ENCODE peak calls at places on chromosomes 1 and 21, in six cellular contexts. W is mammary epithelial cell; D is neural progenitor cell; H is cortex of kidney; X is stomach; L is stimulated activated CD8-positive, alpha-beta memory T cell treated with anti-CD3 and anti-CD28 coated beads, Interleukin-15, amount 100 ng/mL, for 24 hours. K is an unnamed sample.

GRCh38 chr1:191963781-191964455 is 194.3 kb upstream of the RGS18 start:
- DNase-seq in W (no peak), D (no peak), H (no peak), X (no peak), L (no peak), K (no peak)

GRCh38 chr1:88741413-88741812 is 57.3 kb downstream of the PKN2 start:
- DNase-seq in W (peak; percentile 49), D (no peak), H (no peak), X (no peak), L (no peak), K (peak; percentile 50)

GRCh38 chr1:19757641-19758040 is 42.1 kb downstream of the TMCO4 start:
- DNase-seq in W (no peak), D (no peak), H (no peak), X (no peak), L (no peak), K (no peak)

GRCh38 chr21:39885119-39885848 is 18.0 kb downstream of the PCP4 start:
- DNase-seq in W (no peak), D (peak; percentile 47), H (no peak), X (no peak), L (no peak), K (no peak)

GRCh38 chr1:64823691-64824476 is 79.0 kb downstream of the RAVER2 start:
- DNase-seq in W (peak; percentile 59), D (peak; percentile 83), H (no peak), X (peak; percentile 75), L (no peak), K (peak; percentile 77)

GRCh38 chr1:53740621-53741105 is 1.7 kb upstream of the GLIS1 start:
- DNase-seq in W (no peak), D (no peak), H (no peak), X (no peak), L (no peak), K (no peak)

GRCh38 chr1:241637604-241638003 is 2.6 kb downstream of the CHML start:
- DNase-seq in W (peak; percentile 21), D (peak; percentile 24), H (no peak), X (no peak), L (no peak), K (no peak)

GRCh38 chr1:238772321-238772720 is 614.0 kb upstream of the CHRM3 start:
- DNase-seq in W (peak; percentile 22), D (no peak), H (no peak), X (no peak), L (no peak), K (no peak)

GRCh38 chr1:205301220-205301821 is 20.2 kb downstream of the NUAK2 start:
- DNase-seq in W (peak; percentile 81), D (peak; percentile 99), H (no peak), X (peak; percentile 87), L (no peak), K (peak; percentile 95)

GRCh38 chr21:46116189-46116845 is 18.4 kb downstream of the COL6A2 start:
- DNase-seq in W (no peak), D (no peak), H (no peak), X (no peak), L (no peak), K (no peak)

GRCh38 chr1:100539836-100540536 is 2.0 kb downstream of the GPR88 start:
- DNase-seq in W (peak; percentile 37), D (peak; percentile 67), H (no peak), X (no peak), L (no peak), K (no peak)

K was measured in GM03348.